ENCODE peak calls at places on chromosomes 4 and X, in four cellular contexts. One of them, this sample, is unnamed.

GRCh38 chrX:24124227-24124799 is 25.2 kb upstream of the ZFX start:
- DNase-seq in Jurkat, Clone E6-1: no peak
- DNase-seq in transverse colon: no peak
- DNase-seq in stimulated activated CD4-positive, alpha-beta T cell treated with anti-CD3 and anti-CD28 coated beads, Interleukin-2, amount 100 ng/mL, for 24 hours: no peak
- DNase-seq in this sample: no peak

GRCh38 chrX:108361316-108361715 is 76.9 kb downstream of the COL4A6 start:
- DNase-seq in transverse colon: no peak
- DNase-seq in Jurkat, Clone E6-1: no peak
- DNase-seq in stimulated activated CD4-positive, alpha-beta T cell treated with anti-CD3 and anti-CD28 coated beads, Interleukin-2, amount 100 ng/mL, for 24 hours: no peak
- DNase-seq in this sample: no peak

GRCh38 chrX:112083624-112084326 is 1.2 kb upstream of the TRPC5 start:
- DNase-seq in Jurkat, Clone E6-1: no peak
- DNase-seq in transverse colon: no peak
- DNase-seq in stimulated activated CD4-positive, alpha-beta T cell treated with anti-CD3 and anti-CD28 coated beads, Interleukin-2, amount 100 ng/mL, for 24 hours: no peak
- DNase-seq in this sample: no peak

GRCh38 chrX:12955882-12956703 is 18.8 kb upstream of the TMSB4X start:
- DNase-seq in stimulated activated CD4-positive, alpha-beta T cell treated with anti-CD3 and anti-CD28 coated beads, Interleukin-2, amount 100 ng/mL, for 24 hours: peak
- DNase-seq in transverse colon: peak
- DNase-seq in Jurkat, Clone E6-1: peak
- DNase-seq in this sample: peak

GRCh38 chrX:41877167-41877566 is 46.2 kb downstream of the CASK start:
- DNase-seq in stimulated activated CD4-positive, alpha-beta T cell treated with anti-CD3 and anti-CD28 coated beads, Interleukin-2, amount 100 ng/mL, for 24 hours: no peak
- DNase-seq in Jurkat, Clone E6-1: no peak
- DNase-seq in transverse colon: no peak
- DNase-seq in this sample: no peak

GRCh38 chr4:7769936-7770674 is 169.6 kb downstream of the AFAP1 start:
- DNase-seq in transverse colon: no peak
- DNase-seq in Jurkat, Clone E6-1: no peak
- DNase-seq in stimulated activated CD4-positive, alpha-beta T cell treated with anti-CD3 and anti-CD28 coated beads, Interleukin-2, amount 100 ng/mL, for 24 hours: peak
- DNase-seq in this sample: no peak

GRCh38 chr4:123077330-123077729 is 154.9 kb upstream of the NUDT6 start:
- DNase-seq in Jurkat, Clone E6-1: no peak
- DNase-seq in stimulated activated CD4-positive, alpha-beta T cell treated with anti-CD3 and anti-CD28 coated beads, Interleukin-2, amount 100 ng/mL, for 24 hours: no peak
- DNase-seq in transverse colon: no peak
- DNase-seq in this sample: no peak

GRCh38 chr4:29805871-29806480 is 914.2 kb upstream of the PCDH7 start:
- DNase-seq in Jurkat, Clone E6-1: no peak
- DNase-seq in stimulated activated CD4-positive, alpha-beta T cell treated with anti-CD3 and anti-CD28 coated beads, Interleukin-2, amount 100 ng/mL, for 24 hours: no peak
- DNase-seq in transverse colon: no peak
- DNase-seq in this sample: no peak

GRCh38 chr4:145736241-145736831 is 56.4 kb downstream of the C4orf51 start:
- DNase-seq in stimulated activated CD4-positive, alpha-beta T cell treated with anti-CD3 and anti-CD28 coated beads, Interleukin-2, amount 100 ng/mL, for 24 hours: no peak
- DNase-seq in transverse colon: peak
- DNase-seq in Jurkat, Clone E6-1: no peak
- DNase-seq in this sample: no peak

GRCh38 chr4:24510091-24510490 is 74.3 kb downstream of the DHX15 start:
- DNase-seq in transverse colon: no peak
- DNase-seq in Jurkat, Clone E6-1: no peak
- DNase-seq in stimulated activated CD4-positive, alpha-beta T cell treated with anti-CD3 and anti-CD28 coated beads, Interleukin-2, amount 100 ng/mL, for 24 hours: no peak
- DNase-seq in this sample: no peak

GRCh38 chrX:79366888-79367749 is at the start of gene ITM2A:
- DNase-seq in Jurkat, Clone E6-1: peak
- DNase-seq in stimulated activated CD4-positive, alpha-beta T cell treated with anti-CD3 and anti-CD28 coated beads, Interleukin-2, amount 100 ng/mL, for 24 hours: peak
- DNase-seq in transverse colon: peak
- DNase-seq in this sample: peak